ENCODE peak calls at places on chromosomes 1 and 21, in six cellular contexts. One of them, this sample, is unnamed.

GRCh38 chr1:58718435-58718834 is 18.6 kb upstream of the MYSM1 start:
- DNase-seq in fibroblast of mammary gland: no peak
- DNase-seq in AG04449: no peak
- DNase-seq in tibial artery: no peak
- DNase-seq in AG04450: no peak
- DNase-seq in SK-N-SH: peak
- DNase-seq in this sample: no peak

GRCh38 chr1:6592865-6593593 is 9.6 kb downstream of the KLHL21 start:
- DNase-seq in fibroblast of mammary gland: no peak
- DNase-seq in AG04449: no peak
- DNase-seq in tibial artery: no peak
- DNase-seq in AG04450: no peak
- DNase-seq in SK-N-SH: no peak
- DNase-seq in this sample: no peak

GRCh38 chr21:31554511-31555022 is 104.9 kb upstream of the SOD1 start:
- DNase-seq in fibroblast of mammary gland: peak
- DNase-seq in AG04449: no peak
- DNase-seq in tibial artery: no peak
- DNase-seq in AG04450: no peak
- DNase-seq in SK-N-SH: no peak
- DNase-seq in this sample: no peak

GRCh38 chr1:97651201-97651600 is 269.6 kb downstream of the DPYD start:
- DNase-seq in fibroblast of mammary gland: no peak
- DNase-seq in AG04449: no peak
- DNase-seq in tibial artery: no peak
- DNase-seq in AG04450: no peak
- DNase-seq in SK-N-SH: no peak
- DNase-seq in this sample: no peak

GRCh38 chr1:168472244-168472643 is 71.6 kb downstream of the XCL2 start:
- DNase-seq in fibroblast of mammary gland: no peak
- DNase-seq in AG04449: no peak
- DNase-seq in tibial artery: no peak
- DNase-seq in AG04450: no peak
- DNase-seq in SK-N-SH: no peak
- DNase-seq in this sample: no peak

GRCh38 chr1:221648201-221648600 is 93.7 kb downstream of the DUSP10 start:
- DNase-seq in fibroblast of mammary gland: peak
- DNase-seq in AG04449: no peak
- DNase-seq in tibial artery: no peak
- DNase-seq in AG04450: no peak
- DNase-seq in SK-N-SH: no peak
- DNase-seq in this sample: no peak

GRCh38 chr1:91876040-91876470 is 9.9 kb downstream of the TGFBR3 start:
- DNase-seq in fibroblast of mammary gland: no peak
- DNase-seq in AG04449: no peak
- DNase-seq in tibial artery: no peak
- DNase-seq in AG04450: no peak
- DNase-seq in SK-N-SH: no peak
- DNase-seq in this sample: no peak

GRCh38 chr1:74427676-74428075 is 84.7 kb downstream of the LRRC53 start:
- DNase-seq in fibroblast of mammary gland: no peak
- DNase-seq in AG04449: no peak
- DNase-seq in tibial artery: no peak
- DNase-seq in AG04450: no peak
- DNase-seq in SK-N-SH: no peak
- DNase-seq in this sample: peak

GRCh38 chr21:17343055-17343454 is 169.8 kb upstream of the CXADR start:
- DNase-seq in fibroblast of mammary gland: peak
- DNase-seq in AG04449: no peak
- DNase-seq in tibial artery: no peak
- DNase-seq in AG04450: no peak
- DNase-seq in SK-N-SH: no peak
- DNase-seq in this sample: no peak

GRCh38 chr1:185931438-185931837 is 197.2 kb downstream of the HMCN1 start:
- DNase-seq in fibroblast of mammary gland: no peak
- DNase-seq in AG04449: no peak
- DNase-seq in tibial artery: no peak
- DNase-seq in AG04450: no peak
- DNase-seq in SK-N-SH: no peak
- DNase-seq in this sample: no peak

GRCh38 chr1:233673947-233674431 is 60.1 kb downstream of the KCNK1 start:
- DNase-seq in fibroblast of mammary gland: peak
- DNase-seq in AG04449: no peak
- DNase-seq in tibial artery: no peak
- DNase-seq in AG04450: no peak
- DNase-seq in SK-N-SH: no peak
- DNase-seq in this sample: no peak

GRCh38 chr1:184507604-184508289 is 120.9 kb downstream of the C1orf21 start:
- DNase-seq in fibroblast of mammary gland: no peak
- DNase-seq in AG04449: no peak
- DNase-seq in tibial artery: no peak
- DNase-seq in AG04450: no peak
- DNase-seq in SK-N-SH: no peak
- DNase-seq in this sample: no peak

GRCh38 chr1:1179983-1180861 is 6.5 kb downstream of the TTLL10 start:
- DNase-seq in fibroblast of mammary gland: no peak
- DNase-seq in AG04449: no peak
- DNase-seq in tibial artery: no peak
- DNase-seq in AG04450: no peak
- DNase-seq in SK-N-SH: peak
- DNase-seq in this sample: no peak

GRCh38 chr1:115705085-115706008 is 63.2 kb downstream of the CASQ2 start:
- DNase-seq in fibroblast of mammary gland: no peak
- DNase-seq in AG04449: no peak
- DNase-seq in tibial artery: no peak
- DNase-seq in AG04450: no peak
- DNase-seq in SK-N-SH: no peak
- DNase-seq in this sample: no peak

GRCh38 chr1:162689745-162690671 is 57.7 kb downstream of the DDR2 start:
- DNase-seq in fibroblast of mammary gland: peak
- DNase-seq in AG04449: no peak
- DNase-seq in tibial artery: no peak
- DNase-seq in AG04450: no peak
- DNase-seq in SK-N-SH: no peak
- DNase-seq in this sample: no peak

GRCh38 chr1:14519976-14520375 is 78.5 kb upstream of the KAZN start:
- DNase-seq in fibroblast of mammary gland: peak
- DNase-seq in AG04449: no peak
- DNase-seq in tibial artery: no peak
- DNase-seq in AG04450: no peak
- DNase-seq in SK-N-SH: no peak
- DNase-seq in this sample: no peak

GRCh38 chr1:176471338-176472121 is 8.6 kb downstream of the PAPPA2 start:
- DNase-seq in fibroblast of mammary gland: no peak
- DNase-seq in AG04449: no peak
- DNase-seq in tibial artery: no peak
- DNase-seq in AG04450: no peak
- DNase-seq in SK-N-SH: no peak
- DNase-seq in this sample: no peak

GRCh38 chr1:7478797-7479499 is 292.1 kb upstream of the VAMP3 start:
- DNase-seq in fibroblast of mammary gland: peak
- DNase-seq in AG04449: peak
- DNase-seq in tibial artery: no peak
- DNase-seq in AG04450: peak
- DNase-seq in SK-N-SH: no peak
- DNase-seq in this sample: peak

GRCh38 chr1:78095618-78096416 is 50.1 kb downstream of the GIPC2 start:
- DNase-seq in fibroblast of mammary gland: peak
- DNase-seq in AG04449: peak
- DNase-seq in tibial artery: no peak
- DNase-seq in AG04450: no peak
- DNase-seq in SK-N-SH: no peak
- DNase-seq in this sample: peak

GRCh38 chr1:202698276-202698675 is 12.0 kb downstream of the SYT2 start:
- DNase-seq in fibroblast of mammary gland: no peak
- DNase-seq in AG04449: no peak
- DNase-seq in tibial artery: no peak
- DNase-seq in AG04450: no peak
- DNase-seq in SK-N-SH: no peak
- DNase-seq in this sample: no peak

GRCh38 chr1:31788138-31788824 is 24.1 kb upstream of the ADGRB2 start:
- DNase-seq in fibroblast of mammary gland: peak
- DNase-seq in AG04449: peak
- DNase-seq in tibial artery: peak
- DNase-seq in AG04450: peak
- DNase-seq in SK-N-SH: peak
- DNase-seq in this sample: peak

GRCh38 chr1:245156041-245156735 is 1.4 kb downstream of the KIF26B start:
- DNase-seq in fibroblast of mammary gland: peak
- DNase-seq in AG04449: no peak
- DNase-seq in tibial artery: peak
- DNase-seq in AG04450: no peak
- DNase-seq in SK-N-SH: peak
- DNase-seq in this sample: no peak
- H3K4me3 ChIP-seq in fibroblast of mammary gland: peak
- H3K4me3 ChIP-seq in AG04449: peak
- H3K4me3 ChIP-seq in tibial artery: peak
- H3K4me3 ChIP-seq in AG04450: peak
- H3K4me3 ChIP-seq in SK-N-SH: peak
- H3K4me3 ChIP-seq in this sample: peak

GRCh38 chr21:43368685-43369084 is 58.2 kb downstream of the SIK1 start:
- DNase-seq in fibroblast of mammary gland: no peak
- DNase-seq in AG04449: no peak
- DNase-seq in tibial artery: no peak
- DNase-seq in AG04450: no peak
- DNase-seq in SK-N-SH: no peak
- DNase-seq in this sample: no peak

GRCh38 chr21:43370091-43370658 is 56.8 kb downstream of the SIK1 start:
- DNase-seq in fibroblast of mammary gland: peak
- DNase-seq in AG04449: no peak
- DNase-seq in tibial artery: no peak
- DNase-seq in AG04450: no peak
- DNase-seq in SK-N-SH: no peak
- DNase-seq in this sample: no peak

GRCh38 chr21:43369596-43370090 is 57.3 kb downstream of the SIK1 start:
- DNase-seq in fibroblast of mammary gland: no peak
- DNase-seq in AG04449: no peak
- DNase-seq in tibial artery: no peak
- DNase-seq in AG04450: no peak
- DNase-seq in SK-N-SH: no peak
- DNase-seq in this sample: no peak

GRCh38 chr21:43367859-43368258 is 59.1 kb downstream of the SIK1 start:
- DNase-seq in fibroblast of mammary gland: no peak
- DNase-seq in AG04449: no peak
- DNase-seq in tibial artery: no peak
- DNase-seq in AG04450: no peak
- DNase-seq in SK-N-SH: no peak
- DNase-seq in this sample: no peak

GRCh38 chr21:43369124-43369523 is 57.8 kb downstream of the SIK1 start:
- DNase-seq in fibroblast of mammary gland: peak
- DNase-seq in AG04449: no peak
- DNase-seq in tibial artery: no peak
- DNase-seq in AG04450: no peak
- DNase-seq in SK-N-SH: peak
- DNase-seq in this sample: no peak
- H3K4me3 ChIP-seq in fibroblast of mammary gland: no peak
- H3K4me3 ChIP-seq in AG04449: no peak
- H3K4me3 ChIP-seq in tibial artery: no peak
- H3K4me3 ChIP-seq in AG04450: no peak
- H3K4me3 ChIP-seq in SK-N-SH: no peak
- H3K4me3 ChIP-seq in this sample: no peak

DNA sequence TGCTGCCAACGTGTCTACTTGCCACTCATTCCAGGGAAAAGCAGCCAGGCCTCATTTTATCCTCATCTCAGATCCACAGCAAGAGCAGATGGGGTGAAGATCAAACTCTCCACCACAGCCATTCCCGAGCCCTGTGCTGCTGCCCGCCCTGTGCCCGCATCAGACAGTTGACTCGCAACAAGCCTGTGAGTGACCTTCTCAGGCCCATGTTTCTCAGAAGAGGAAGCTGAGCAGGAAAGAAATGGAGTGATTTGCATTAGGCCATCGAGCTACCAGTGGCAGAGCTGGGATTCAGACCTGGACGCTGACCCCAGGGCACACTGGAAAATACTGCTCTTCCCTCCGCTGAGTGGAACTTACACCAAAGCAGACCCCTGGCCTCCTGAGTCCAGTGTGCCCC is 1.2 kb downstream of the CNR2 start:
- DNase-seq in fibroblast of mammary gland: no peak
- DNase-seq in AG04449: no peak
- DNase-seq in tibial artery: no peak
- DNase-seq in AG04450: no peak
- DNase-seq in SK-N-SH: no peak
- DNase-seq in this sample: no peak
- H3K4me3 ChIP-seq in fibroblast of mammary gland: no peak
- H3K4me3 ChIP-seq in AG04449: no peak
- H3K4me3 ChIP-seq in tibial artery: no peak
- H3K4me3 ChIP-seq in AG04450: no peak
- H3K4me3 ChIP-seq in SK-N-SH: no peak
- H3K4me3 ChIP-seq in this sample: no peak

GRCh38 chr21:45030637-45031218 is 43.7 kb upstream of the ADARB1 start:
- DNase-seq in fibroblast of mammary gland: peak
- DNase-seq in AG04449: no peak
- DNase-seq in tibial artery: peak
- DNase-seq in AG04450: no peak
- DNase-seq in SK-N-SH: no peak
- DNase-seq in this sample: no peak

GRCh38 chr21:45032332-45032731 is 42.0 kb upstream of the ADARB1 start:
- DNase-seq in fibroblast of mammary gland: no peak
- DNase-seq in AG04449: no peak
- DNase-seq in tibial artery: no peak
- DNase-seq in AG04450: no peak
- DNase-seq in SK-N-SH: no peak
- DNase-seq in this sample: no peak

GRCh38 chr21:45029298-45029967 is 44.9 kb upstream of the ADARB1 start:
- DNase-seq in fibroblast of mammary gland: peak
- DNase-seq in AG04449: no peak
- DNase-seq in tibial artery: peak
- DNase-seq in AG04450: no peak
- DNase-seq in SK-N-SH: peak
- DNase-seq in this sample: no peak

GRCh38 chr21:45031231-45032191 is 42.9 kb upstream of the ADARB1 start:
- DNase-seq in fibroblast of mammary gland: no peak
- DNase-seq in AG04449: no peak
- DNase-seq in tibial artery: no peak
- DNase-seq in AG04450: no peak
- DNase-seq in SK-N-SH: no peak
- DNase-seq in this sample: no peak

DNA sequence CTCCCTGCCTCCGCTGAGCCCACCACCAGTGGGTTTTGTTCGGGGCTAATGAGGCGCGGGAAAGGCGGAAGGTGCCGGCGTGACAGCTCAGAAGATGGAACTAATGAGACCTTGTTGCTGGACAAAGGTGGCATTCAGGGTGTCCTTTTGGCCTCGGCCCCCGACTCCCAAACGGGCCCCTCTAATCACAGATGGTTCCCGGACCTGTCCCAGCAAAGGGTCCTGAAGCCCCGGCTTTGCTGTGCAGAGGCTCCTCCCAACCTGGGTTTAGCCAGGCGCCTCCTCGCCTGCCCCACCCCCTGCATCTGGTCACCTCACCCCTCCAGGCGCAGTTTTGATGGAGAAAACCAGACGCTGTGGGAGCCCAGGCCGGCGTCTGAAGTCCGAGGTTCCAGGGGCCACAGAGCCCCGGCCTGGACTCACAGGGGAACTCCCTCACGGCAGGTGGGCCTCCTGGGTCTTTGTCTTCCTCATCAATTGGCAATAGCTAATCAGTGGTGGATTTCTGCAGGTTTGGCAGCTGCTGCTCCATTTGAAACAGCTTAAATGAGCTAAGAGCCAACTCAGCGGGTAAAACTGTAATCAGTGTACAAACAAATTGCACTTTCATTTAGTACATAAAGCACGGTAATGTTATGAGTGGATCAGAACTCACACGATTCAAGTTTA is 44.3 kb upstream of the ADARB1 start:
- DNase-seq in fibroblast of mammary gland: no peak
- DNase-seq in AG04449: no peak
- DNase-seq in tibial artery: no peak
- DNase-seq in AG04450: no peak
- DNase-seq in SK-N-SH: peak
- DNase-seq in this sample: no peak
- H3K4me3 ChIP-seq in fibroblast of mammary gland: no peak
- H3K4me3 ChIP-seq in AG04449: no peak
- H3K4me3 ChIP-seq in tibial artery: no peak
- H3K4me3 ChIP-seq in AG04450: no peak
- H3K4me3 ChIP-seq in SK-N-SH: no peak
- H3K4me3 ChIP-seq in this sample: no peak